ENCODE peak calls at places on chromosomes 6 and 20, in six cellular contexts. B, G, K, A, P and I are unnamed samples.
A peak's percentile ranks its signal among the peaks of the same experiment; 100 is the strongest.

GRCh38 chr6:20221448-20221847 is 9.2 kb upstream of the MBOAT1 start:
- DNase-seq in K (no peak), G (no peak), A (no peak), B (no peak), P (no peak), I (no peak)

GRCh38 chr6:121884056-121884455 is 448.6 kb downstream of the GJA1 start:
- DNase-seq in A (peak; percentile 70), P (no peak), G (no peak), B (no peak), K (no peak), I (no peak)

GRCh38 chr20:10476319-10476724 is 41.2 kb downstream of the SLX4IP start:
- DNase-seq in G (no peak), P (no peak), A (no peak), B (no peak), K (no peak), I (no peak)

GRCh38 chr20:57661201-57662027 is 41.2 kb upstream of the ZBP1 start:
- DNase-seq in B (peak; percentile 25), A (no peak), K (no peak), G (peak; percentile 20), P (peak; percentile 10), I (peak; percentile 18)

GRCh38 chr6:2029130-2029794 is 216.1 kb downstream of the GMDS start:
- DNase-seq in B (no peak), P (no peak), K (no peak), G (no peak), A (no peak), I (no peak)

GRCh38 chr6:41682966-41683459 is 44.7 kb downstream of the MDFI start:
- DNase-seq in G (peak; percentile 35), P (no peak), K (no peak), B (no peak), A (no peak), I (no peak)

GRCh38 chr6:3847521-3847920 is 1.7 kb upstream of the FAM50B start:
- DNase-seq in B (no peak), G (no peak), A (peak; percentile 61), K (no peak), P (no peak), I (no peak)

GRCh38 chr6:154791561-154792317 is 58.5 kb downstream of the SCAF8 start:
- DNase-seq in B (no peak), K (no peak), P (no peak), G (no peak), A (peak; percentile 28), I (no peak)

GRCh38 chr20:17694767-17695166 is 5.0 kb upstream of the BANF2 start:
- DNase-seq in B (no peak), P (no peak), K (no peak), A (no peak), G (no peak), I (no peak)

GRCh38 chr6:163814494-163815364 is 400.2 kb downstream of the QKI start:
- DNase-seq in K (no peak), A (peak; percentile 60), P (no peak), B (no peak), G (peak; percentile 48), I (no peak)

GRCh38 chr6:102812242-102812641 is 1418.7 kb downstream of the GRIK2 start:
- DNase-seq in P (no peak), K (no peak), A (no peak), B (no peak), G (no peak), I (no peak)

GRCh38 chr20:41572010-41572572 is 46.1 kb downstream of the CHD6 start:
- DNase-seq in B (no peak), K (no peak), G (no peak), P (no peak), A (peak; percentile 17), I (no peak)

GRCh38 chr6:112202639-112203341 is 51.6 kb downstream of the LAMA4 start:
- DNase-seq in B (no peak), P (no peak), A (peak; percentile 85), G (no peak), K (no peak), I (no peak)

GRCh38 chr6:82691997-82692396 is 328.4 kb downstream of the TPBG start:
- DNase-seq in A (no peak), P (no peak), K (no peak), G (no peak), B (no peak), I (no peak)

GRCh38 chr6:11354019-11354418 is 121.6 kb upstream of the NEDD9 start:
- DNase-seq in A (peak; percentile 84), K (peak; percentile 33), B (peak; percentile 63), G (peak; percentile 85), P (peak; percentile 37), I (no peak)

GRCh38 chr6:143264291-143264834 is 186.1 kb downstream of the ADAT2 start:
- DNase-seq in B (no peak), K (no peak), G (no peak), P (no peak), A (no peak), I (no peak)

GRCh38 chr20:9518776-9519175 is 4.4 kb downstream of the LAMP5 start:
- DNase-seq in P (no peak), B (no peak), G (no peak), K (no peak), A (no peak), I (no peak)

GRCh38 chr6:87945181-87945580 is 102.5 kb upstream of the SPACA1 start:
- DNase-seq in P (no peak), B (no peak), K (no peak), G (no peak), A (no peak), I (no peak)

GRCh38 chr20:44946266-44946852 is 13.8 kb downstream of the TOMM34 start:
- DNase-seq in A (no peak), K (no peak), B (no peak), G (no peak), P (no peak), I (no peak)

GRCh38 chr20:63117661-63118302 is 98.1 kb downstream of the YTHDF1 start:
- DNase-seq in K (no peak), B (peak; percentile 9), A (no peak), P (no peak), G (no peak), I (no peak)

GRCh38 chr6:924661-925060 is 231.7 kb upstream of the EXOC2 start:
- DNase-seq in A (no peak), B (no peak), K (no peak), P (no peak), G (no peak), I (no peak)

GRCh38 chr20:42406826-42407225 is 782.9 kb downstream of the PTPRT start:
- DNase-seq in G (no peak), B (no peak), A (no peak), K (no peak), P (no peak), I (no peak)

GRCh38 chr20:19973920-19974620 is 43.1 kb upstream of the NAA20 start:
- DNase-seq in B (peak; percentile 73), G (peak; percentile 79), K (no peak), P (no peak), A (peak; percentile 83), I (no peak)

GRCh38 chr20:57450419-57450818 is 59.2 kb downstream of the RBM38 start:
- DNase-seq in A (peak; percentile 16), P (no peak), K (no peak), B (peak; percentile 62), G (peak; percentile 38), I (no peak)

GRCh38 chr20:32820000-32820697 is 395 bp downstream of the MAPRE1 start:
- DNase-seq in A (peak; percentile 37), P (peak; percentile 87), B (peak; percentile 79), G (peak; percentile 54), K (peak; percentile 75), I (peak; percentile 83)

GRCh38 chr6:138765896-138766487 is 7.6 kb upstream of the CCDC28A start:
- DNase-seq in P (no peak), A (peak; percentile 73), G (no peak), K (no peak), B (no peak), I (no peak)

GRCh38 chr6:5638666-5639065 is 368.1 kb downstream of the NRN1 start:
- DNase-seq in G (no peak), A (no peak), B (peak; percentile 34), P (no peak), K (no peak), I (no peak)

GRCh38 chr20:4161447-4162251 is 146.3 kb upstream of the RNF24 start:
- DNase-seq in G (no peak), P (no peak), A (peak; percentile 48), B (no peak), K (peak; percentile 19), I (no peak)

GRCh38 chr20:45347297-45347935 is 808 bp downstream of the SDC4 start:
- DNase-seq in A (no peak), B (peak; percentile 37), P (no peak), G (no peak), K (no peak), I (no peak)

GRCh38 chr6:30264731-30265130 is 51.5 kb upstream of the TRIM26 start:
- DNase-seq in P (no peak), A (peak; percentile 17), B (no peak), K (no peak), G (no peak), I (no peak)

GRCh38 chr6:94045473-94045872 is 626.1 kb upstream of the EPHA7 start:
- DNase-seq in K (no peak), P (no peak), A (no peak), G (no peak), B (no peak), I (no peak)

GRCh38 chr6:105364243-105364642 is 38.6 kb downstream of the PREP start:
- DNase-seq in P (no peak), G (no peak), B (no peak), K (no peak), A (peak; percentile 13), I (no peak)

GRCh38 chr6:16305788-16306187 is 67.4 kb downstream of the GMPR start:
- DNase-seq in B (no peak), A (no peak), P (no peak), K (no peak), G (no peak), I (no peak)

GRCh38 chr6:134289204-134289575 is 28.7 kb downstream of the SGK1 start:
- DNase-seq in K (no peak), P (no peak), B (no peak), A (no peak), G (no peak), I (no peak)

GRCh38 chr20:48292806-48293205 is 507.5 kb upstream of the SULF2 start:
- DNase-seq in B (no peak), K (no peak), G (no peak), A (no peak), P (no peak), I (no peak)

GRCh38 chr6:37321101-37321500 is 32.7 kb upstream of the RNF8 start:
- DNase-seq in B (no peak), K (no peak), P (no peak), G (no peak), A (no peak), I (no peak)